ENCODE peak calls at places on chromosome 22, in five cellular contexts. One of them, this sample, is unnamed. For H3K36me3 and H3K4me1, the result is how much of the 10 kb centered on the place peaks cover.

GRCh38 chr22:47539374-47539773 is 776.9 kb downstream of the TBC1D22A start:
- DNase-seq in spleen: no peak
- DNase-seq in heart left ventricle: no peak
- DNase-seq in CD8-positive, alpha-beta T cell: no peak
- DNase-seq in pancreas: no peak
- DNase-seq in this sample: no peak

GRCh38 chr22:49515486-49515885 is 312.2 kb downstream of the BRD1 start:
- DNase-seq in CD8-positive, alpha-beta T cell: no peak
- DNase-seq in pancreas: no peak
- DNase-seq in spleen: no peak
- DNase-seq in heart left ventricle: no peak
- DNase-seq in this sample: no peak

GRCh38 chr22:43275545-43275981 is 67.6 kb downstream of the SCUBE1 start:
- DNase-seq in spleen: no peak
- DNase-seq in CD8-positive, alpha-beta T cell: no peak
- DNase-seq in heart left ventricle: no peak
- DNase-seq in pancreas: no peak
- DNase-seq in this sample: no peak

GRCh38 chr22:22554324-22555284 is 4.5 kb downstream of the PRAME start:
- DNase-seq in pancreas: no peak
- DNase-seq in heart left ventricle: no peak
- DNase-seq in CD8-positive, alpha-beta T cell: no peak
- DNase-seq in spleen: no peak
- DNase-seq in this sample: no peak

GRCh38 chr22:43895986-43896645 is 4.3 kb upstream of the PNPLA5 start:
- DNase-seq in spleen: no peak
- DNase-seq in pancreas: no peak
- DNase-seq in heart left ventricle: no peak
- DNase-seq in CD8-positive, alpha-beta T cell: no peak
- DNase-seq in this sample: no peak

GRCh38 chr22:40635940-40636379 is 559 bp downstream of the MRTFA start:
- DNase-seq in pancreas: peak
- DNase-seq in spleen: no peak
- DNase-seq in CD8-positive, alpha-beta T cell: no peak
- DNase-seq in heart left ventricle: no peak
- DNase-seq in this sample: no peak

GRCh38 chr22:36301384-36301828 is 48.5 kb downstream of the APOL1 start:
- DNase-seq in spleen: peak
- DNase-seq in pancreas: peak
- DNase-seq in CD8-positive, alpha-beta T cell: peak
- DNase-seq in heart left ventricle: peak
- DNase-seq in this sample: peak

GRCh38 chr22:44913198-44913983 is 96.4 kb downstream of the PHF21B start:
- DNase-seq in heart left ventricle: no peak
- DNase-seq in pancreas: peak
- DNase-seq in CD8-positive, alpha-beta T cell: no peak
- DNase-seq in spleen: peak
- DNase-seq in this sample: no peak

GRCh38 chr22:19875531-19876313 is 21.0 kb upstream of the GNB1L start:
- DNase-seq in spleen: peak
- DNase-seq in heart left ventricle: peak
- DNase-seq in pancreas: peak
- DNase-seq in CD8-positive, alpha-beta T cell: no peak
- DNase-seq in this sample: no peak

GRCh38 chr22:23404689-23405365 is 175.3 kb downstream of the IGLL1 start:
- DNase-seq in heart left ventricle: no peak
- DNase-seq in spleen: peak
- DNase-seq in pancreas: peak
- DNase-seq in CD8-positive, alpha-beta T cell: no peak
- DNase-seq in this sample: no peak

GRCh38 chr22:45632791-45633515 is 38.7 kb upstream of the ATXN10 start:
- DNase-seq in pancreas: no peak
- DNase-seq in heart left ventricle: no peak
- DNase-seq in spleen: no peak
- DNase-seq in CD8-positive, alpha-beta T cell: no peak
- DNase-seq in this sample: no peak

GRCh38 chr22:43570531-43571144 is 158.8 kb downstream of the MPPED1 start:
- DNase-seq in spleen: no peak
- DNase-seq in pancreas: no peak
- DNase-seq in heart left ventricle: no peak
- DNase-seq in CD8-positive, alpha-beta T cell: no peak
- DNase-seq in this sample: no peak

GRCh38 chr22:46935506-46936377 is 173.3 kb downstream of the TBC1D22A start:
- DNase-seq in pancreas: peak
- DNase-seq in heart left ventricle: no peak
- DNase-seq in CD8-positive, alpha-beta T cell: no peak
- DNase-seq in spleen: no peak
- DNase-seq in this sample: peak

GRCh38 chr22:22552630-22553029 is 6.4 kb downstream of the PRAME start:
- DNase-seq in pancreas: no peak
- DNase-seq in heart left ventricle: no peak
- DNase-seq in spleen: no peak
- DNase-seq in CD8-positive, alpha-beta T cell: no peak
- DNase-seq in this sample: no peak

GRCh38 chr22:26471522-26471921 is 12.1 kb downstream of the HPS4 start:
- DNase-seq in heart left ventricle: no peak
- DNase-seq in pancreas: no peak
- DNase-seq in CD8-positive, alpha-beta T cell: no peak
- DNase-seq in spleen: no peak
- DNase-seq in this sample: no peak

GRCh38 chr22:39431216-39431801 is 25.5 kb upstream of the MGAT3 start:
- DNase-seq in spleen: peak
- DNase-seq in heart left ventricle: no peak
- DNase-seq in pancreas: no peak
- DNase-seq in CD8-positive, alpha-beta T cell: no peak
- DNase-seq in this sample: no peak

GRCh38 chr22:39430576-39431150 is 26.1 kb upstream of the MGAT3 start:
- DNase-seq in heart left ventricle: no peak
- DNase-seq in CD8-positive, alpha-beta T cell: no peak
- DNase-seq in pancreas: no peak
- DNase-seq in spleen: peak
- DNase-seq in this sample: no peak

GRCh38 chr22:39429916-39430575 is 26.8 kb upstream of the MGAT3 start:
- DNase-seq in CD8-positive, alpha-beta T cell: no peak
- DNase-seq in pancreas: peak
- DNase-seq in heart left ventricle: no peak
- DNase-seq in spleen: peak
- DNase-seq in this sample: no peak

GRCh38 chr22:39432361-39432811 is 24.4 kb upstream of the MGAT3 start:
- DNase-seq in heart left ventricle: no peak
- DNase-seq in spleen: peak
- DNase-seq in CD8-positive, alpha-beta T cell: no peak
- DNase-seq in pancreas: peak
- DNase-seq in this sample: no peak

GRCh38 chr22:39431821-39432251 is 25.0 kb upstream of the MGAT3 start:
- DNase-seq in heart left ventricle: peak
- DNase-seq in pancreas: no peak
- DNase-seq in CD8-positive, alpha-beta T cell: no peak
- DNase-seq in spleen: peak
- DNase-seq in this sample: no peak
- H3K36me3 ChIP-seq in heart left ventricle: half or more
- H3K36me3 ChIP-seq in pancreas: under half
- H3K36me3 ChIP-seq in CD8-positive, alpha-beta T cell: under half
- H3K36me3 ChIP-seq in spleen: under half
- H3K36me3 ChIP-seq in this sample: under half

GRCh38 chr22:28882878-28883656 is at the start of gene ZNRF3:
- DNase-seq in heart left ventricle: peak
- DNase-seq in spleen: peak
- DNase-seq in pancreas: peak
- DNase-seq in CD8-positive, alpha-beta T cell: peak
- DNase-seq in this sample: peak
- TF ChIP-seq CTCF in heart left ventricle: no peak
- TF ChIP-seq CTCF in spleen: no peak
- TF ChIP-seq CTCF in pancreas: no peak
- TF ChIP-seq CTCF in CD8-positive, alpha-beta T cell: no peak
- TF ChIP-seq CTCF in this sample: no peak

GRCh38 chr22:29994941-29995340 is 85.3 kb upstream of the HORMAD2 start:
- DNase-seq in spleen: no peak
- DNase-seq in heart left ventricle: no peak
- DNase-seq in pancreas: no peak
- DNase-seq in CD8-positive, alpha-beta T cell: no peak
- DNase-seq in this sample: no peak
- H3K4me1 ChIP-seq in spleen: under half
- H3K4me1 ChIP-seq in heart left ventricle: under half
- H3K4me1 ChIP-seq in pancreas: under half
- H3K4me1 ChIP-seq in CD8-positive, alpha-beta T cell: under half
- H3K4me1 ChIP-seq in this sample: under half

DNA sequence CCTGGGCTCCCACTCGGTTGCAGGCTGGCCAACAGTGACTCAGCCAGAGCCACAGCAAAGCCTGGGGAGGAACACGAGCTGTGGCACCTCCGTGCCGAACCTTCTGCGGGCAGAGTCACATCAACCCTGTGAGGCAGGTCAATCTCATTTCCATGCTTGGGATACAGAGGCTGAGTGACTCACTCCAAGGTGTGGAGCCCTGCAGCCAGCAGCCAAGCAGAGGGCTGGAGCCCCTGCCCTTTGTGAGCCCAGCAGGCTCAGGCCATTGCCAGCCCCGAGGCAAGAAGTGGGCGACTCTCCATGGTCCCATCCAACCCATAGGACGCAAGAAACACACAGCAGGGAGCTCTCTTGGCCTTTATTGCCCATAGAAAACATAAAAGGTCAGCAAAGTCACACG is 21.4 kb downstream of the CSNK1E start:
- DNase-seq in heart left ventricle: no peak
- DNase-seq in pancreas: no peak
- DNase-seq in CD8-positive, alpha-beta T cell: no peak
- DNase-seq in spleen: no peak
- DNase-seq in this sample: no peak
- H3K36me3 ChIP-seq in heart left ventricle: half or more
- H3K36me3 ChIP-seq in pancreas: under half
- H3K36me3 ChIP-seq in CD8-positive, alpha-beta T cell: under half
- H3K36me3 ChIP-seq in spleen: under half
- H3K36me3 ChIP-seq in this sample: half or more

DNA sequence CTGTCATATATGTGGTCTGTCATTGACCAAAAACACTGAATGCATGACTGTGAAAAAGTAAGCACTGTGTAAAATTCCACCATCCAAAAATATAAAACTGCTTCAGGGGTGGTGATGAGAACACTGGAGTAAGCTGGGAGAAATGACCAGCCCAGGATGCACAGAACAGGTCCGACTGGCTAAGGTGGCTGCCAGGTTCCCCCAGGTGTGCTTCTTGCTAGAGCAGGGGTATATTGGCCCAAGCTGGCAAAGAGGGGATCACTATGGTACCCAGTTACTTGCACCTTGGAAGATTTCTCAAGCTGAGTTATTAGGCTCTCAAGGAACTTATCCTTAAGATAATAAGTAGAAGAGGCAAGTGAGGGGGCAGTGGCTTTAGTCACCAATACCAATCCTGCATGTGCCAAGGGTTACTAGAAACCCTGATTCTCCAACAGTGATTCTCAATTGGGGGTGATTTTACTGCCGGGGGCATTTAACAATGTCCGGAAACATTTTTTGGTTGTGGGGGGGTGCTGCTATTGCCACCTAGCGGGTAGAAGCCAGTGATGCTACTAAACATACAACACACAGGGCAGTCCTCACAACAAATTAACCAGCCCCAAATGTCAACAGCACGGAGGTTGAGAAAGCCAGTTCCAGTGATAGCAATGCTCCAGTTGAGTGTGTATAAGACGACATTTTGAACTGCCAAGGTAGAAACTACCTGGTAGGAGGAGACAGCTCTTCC is 15.7 kb downstream of the SNU13 start:
- DNase-seq in heart left ventricle: no peak
- DNase-seq in pancreas: no peak
- DNase-seq in spleen: no peak
- DNase-seq in CD8-positive, alpha-beta T cell: no peak
- DNase-seq in this sample: no peak
- TF ChIP-seq CTCF in heart left ventricle: no peak
- TF ChIP-seq CTCF in pancreas: no peak
- TF ChIP-seq CTCF in spleen: no peak
- TF ChIP-seq CTCF in CD8-positive, alpha-beta T cell: no peak
- TF ChIP-seq CTCF in this sample: no peak

This sample was measured in prostate gland.